ENCODE peak calls at places on chromosomes 3 and 15, in five cellular contexts. M, O, B, T and A are unnamed samples. For H3K4me1, the result is how much of the 10 kb centered on the place peaks cover.

GRCh38 chr3:127699098-127699945 is 26.6 kb downstream of the ABTB1 start:
- DNase-seq in M (no peak), O (no peak), B (no peak), T (no peak), A (no peak)

GRCh38 chr15:31083394-31083790 is 18.1 kb downstream of the TRPM1 start:
- DNase-seq in M (no peak), O (no peak), B (no peak), T (no peak), A (no peak)

GRCh38 chr15:45435124-45435903 is 57.0 kb upstream of the GATM start:
- DNase-seq in M (no peak), O (no peak), B (no peak), T (no peak), A (no peak)

GRCh38 chr3:111785034-111785433 is 74.0 kb upstream of the PHLDB2 start:
- DNase-seq in M (no peak), O (no peak), B (no peak), T (no peak), A (no peak)

GRCh38 chr3:18758047-18758704 is 333.0 kb upstream of the SATB1 start:
- DNase-seq in M (peak), O (no peak), B (peak), T (peak), A (peak)

GRCh38 chr15:78347586-78348543 is 7.7 kb downstream of the CRABP1 start:
- DNase-seq in M (no peak), O (no peak), B (no peak), T (no peak), A (no peak)

GRCh38 chr3:106794442-106794841 is 582.8 kb upstream of the CCDC54 start:
- DNase-seq in M (no peak), O (no peak), B (no peak), T (no peak), A (no peak)

GRCh38 chr15:92614791-92615785 is 40.5 kb downstream of the FAM174B start:
- DNase-seq in M (no peak), O (no peak), B (no peak), T (no peak), A (no peak)

GRCh38 chr3:133256787-133257483 is 142.9 kb upstream of the BFSP2 start:
- DNase-seq in M (no peak), O (no peak), B (peak), T (no peak), A (no peak)

GRCh38 chr15:89136818-89137772 is 48.8 kb downstream of the ABHD2 start:
- DNase-seq in M (no peak), O (no peak), B (peak), T (peak), A (no peak)

GRCh38 chr15:74855857-74856256 is 12.9 kb upstream of the ULK3 start:
- DNase-seq in M (no peak), O (no peak), B (no peak), T (no peak), A (no peak)

GRCh38 chr3:179450901-179451334 is 352 bp downstream of the GNB4 start:
- DNase-seq in M (no peak), O (no peak), B (no peak), T (no peak), A (no peak)

GRCh38 chr15:37028609-37029287 is 71.6 kb downstream of the MEIS2 start:
- DNase-seq in M (no peak), O (no peak), B (no peak), T (no peak), A (no peak)

GRCh38 chr15:97875513-97876285 is 84.8 kb upstream of the ARRDC4 start:
- DNase-seq in M (no peak), O (no peak), B (no peak), T (no peak), A (no peak)

GRCh38 chr3:59101091-59101738 is 51.4 kb upstream of the CFAP20DC start:
- DNase-seq in M (no peak), O (no peak), B (no peak), T (peak), A (no peak)

DNA sequence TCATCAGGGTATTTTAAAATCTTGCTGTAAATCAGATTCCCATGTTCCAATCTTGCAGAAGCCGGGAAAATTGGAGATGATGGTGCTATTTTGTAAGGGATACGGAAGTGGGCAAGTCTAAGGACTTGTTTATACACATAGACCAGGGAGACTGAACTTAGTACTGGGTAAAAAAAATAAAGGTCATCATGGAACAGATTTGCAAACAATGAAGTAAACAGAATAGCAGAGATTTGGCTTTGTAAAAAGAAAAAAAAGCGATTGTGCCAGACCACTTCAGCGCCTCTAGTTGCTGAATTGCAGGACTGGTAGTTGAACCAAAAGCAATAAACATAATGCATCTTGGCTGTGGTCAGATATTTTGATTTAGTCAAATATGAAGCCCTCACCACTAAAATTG is 229.1 kb downstream of the TP63 start:
- DNase-seq in M (no peak), O (no peak), B (no peak), T (no peak), A (no peak)
- H3K4me1 ChIP-seq in M (under half), O (under half), B (under half), T (under half), A (under half)

GRCh38 chr3:160400631-160401150 is 1.2 kb downstream of the SMC4 start:
- DNase-seq in M (no peak), O (no peak), B (no peak), T (no peak), A (peak)
- H3K27ac ChIP-seq in M (no peak), O (peak), B (peak), T (peak), A (peak)

GRCh38 chr3:183697123-183697609 is 431 bp upstream of the YEATS2 start:
- DNase-seq in M (no peak), O (no peak), B (no peak), T (no peak), A (no peak)

GRCh38 chr3:183698760-183699159 is 1.2 kb downstream of the YEATS2 start:
- DNase-seq in M (no peak), O (no peak), B (peak), T (no peak), A (no peak)

GRCh38 chr3:183699238-183699947 is 1.8 kb downstream of the YEATS2 start:
- DNase-seq in M (no peak), O (no peak), B (no peak), T (no peak), A (no peak)

GRCh38 chr3:183698318-183698731 is 728 bp downstream of the YEATS2 start:
- DNase-seq in M (peak), O (no peak), B (peak), T (peak), A (peak)

GRCh38 chr3:183697610-183698317 is at the start of gene YEATS2:
- DNase-seq in M (peak), O (peak), B (peak), T (no peak), A (peak)
- H3K4me1 ChIP-seq in M (under half), O (under half), B (under half), T (under half), A (under half)

GRCh38 chr3:108914774-108915641 is 38.7 kb downstream of the GUCA1C start:
- DNase-seq in M (peak), O (peak), B (peak), T (peak), A (peak)

GRCh38 chr3:108918866-108919265 is 34.8 kb downstream of the GUCA1C start:
- DNase-seq in M (no peak), O (no peak), B (no peak), T (no peak), A (no peak)
- H3K27ac ChIP-seq in M (no peak), O (no peak), B (no peak), T (no peak), A (no peak)

GRCh38 chr3:136905549-136905948 is 43.5 kb downstream of the NCK1 start:
- DNase-seq in M (no peak), O (no peak), B (no peak), T (no peak), A (no peak)
- H3K4me1 ChIP-seq in M (under half), O (half or more), B (half or more), T (under half), A (half or more)